ENCODE peak calls at places on chromosomes 4 and X, in seven cellular contexts. A is GM23248, J is PC-9, D is hepatocyte, T is HCT116, Z is OCI-LY7, G is GM23338. F is an unnamed sample. For H3K9me2, the result is how much of the 10 kb centered on the place peaks cover.

GRCh38 chr4:66035701-66036100 is 365.4 kb upstream of the EPHA5 start:
- DNase-seq in T (no peak), Z (no peak), J (no peak), G (no peak), A (no peak), D (no peak), F (no peak)

GRCh38 chr4:53763813-53764597 is 172.7 kb upstream of the LNX1 start:
- DNase-seq in G (no peak), J (peak), D (no peak), A (peak), T (no peak), Z (no peak), F (peak)

GRCh38 chr4:157779084-157779483 is 393.7 kb downstream of the GASK1B start:
- DNase-seq in A (no peak), D (no peak), G (no peak), T (no peak), J (no peak), Z (no peak), F (no peak)

GRCh38 chr4:1501754-1502500 is 95.7 kb upstream of the NKX1-1 start:
- DNase-seq in D (no peak), Z (no peak), A (no peak), T (no peak), J (no peak), G (no peak), F (no peak)

GRCh38 chr4:77451530-77451929 is 154.1 kb upstream of the CXCL13 start:
- DNase-seq in G (no peak), Z (no peak), J (no peak), A (peak), T (no peak), D (no peak), F (peak)

GRCh38 chr4:7155611-7156071 is 36.7 kb upstream of the SORCS2 start:
- DNase-seq in T (no peak), J (no peak), A (peak), G (no peak), D (no peak), Z (no peak), F (no peak)

GRCh38 chr4:139177888-139178609 is 1.0 kb upstream of the ELF2 start:
- DNase-seq in A (peak), D (peak), Z (peak), J (peak), G (peak), T (peak), F (peak)

GRCh38 chrX:42490111-42490510 is 287.9 kb downstream of the PPP1R2C start:
- DNase-seq in A (no peak), J (no peak), G (no peak), T (no peak), D (no peak), Z (no peak), F (no peak)

GRCh38 chr4:79964020-79964714 is 108.9 kb downstream of the ANTXR2 start:
- DNase-seq in T (no peak), G (no peak), A (no peak), D (no peak), Z (no peak), J (no peak), F (no peak)

GRCh38 chrX:109760241-109760921 is 27.3 kb upstream of the ACSL4 start:
- DNase-seq in T (no peak), G (no peak), D (no peak), A (no peak), Z (no peak), J (peak), F (peak)

GRCh38 chrX:39758791-39759525 is 338.8 kb downstream of the BCOR start:
- DNase-seq in T (no peak), J (no peak), A (no peak), D (no peak), Z (no peak), G (no peak), F (no peak)

GRCh38 chrX:106874075-106874474 is 29.1 kb downstream of the RIPPLY1 start:
- DNase-seq in G (peak), J (peak), D (peak), T (no peak), A (peak), Z (peak), F (peak)

GRCh38 chr4:148477276-148477675 is 35.1 kb upstream of the NR3C2 start:
- DNase-seq in Z (no peak), A (no peak), J (no peak), D (no peak), G (peak), T (no peak), F (no peak)

GRCh38 chr4:72449705-72450104 is 119.3 kb downstream of the ADAMTS3 start:
- DNase-seq in D (no peak), G (no peak), J (no peak), A (peak), Z (no peak), T (no peak), F (no peak)

GRCh38 chrX:109843963-109844751 is 111.1 kb upstream of the ACSL4 start:
- DNase-seq in D (no peak), G (no peak), T (no peak), A (peak), Z (no peak), J (no peak), F (no peak)

GRCh38 chrX:85052636-85053343 is 49.1 kb downstream of the APOOL start:
- DNase-seq in Z (peak), A (peak), D (no peak), T (peak), J (peak), G (no peak), F (peak)

GRCh38 chr4:7967501-7968261 is 28.0 kb upstream of the AFAP1 start:
- DNase-seq in D (no peak), J (no peak), G (no peak), Z (no peak), A (peak), T (no peak), F (no peak)

GRCh38 chr4:184911310-184911709 is 85.5 kb upstream of the ACSL1 start:
- DNase-seq in G (no peak), Z (no peak), T (peak), D (peak), J (no peak), A (no peak), F (peak)

GRCh38 chrX:105314468-105314867 is 94.0 kb upstream of the TEX13A start:
- DNase-seq in J (peak), A (no peak), Z (no peak), G (no peak), D (no peak), T (no peak), F (peak)

GRCh38 chr4:129641179-129641578 is 545.2 kb downstream of the C4orf33 start:
- DNase-seq in J (no peak), G (peak), T (peak), Z (peak), D (peak), A (peak), F (peak)

GRCh38 chr4:2964077-2964471 is 703 bp downstream of the GRK4 start:
- DNase-seq in G (no peak), T (no peak), Z (no peak), J (no peak), A (peak), D (no peak), F (no peak)

GRCh38 chr4:174408841-174409552 is 113.3 kb downstream of the HPGD start:
- DNase-seq in J (no peak), G (no peak), D (no peak), A (no peak), Z (no peak), T (no peak), F (no peak)

GRCh38 chr4:63063765-63064164 is 1345.5 kb downstream of the TECRL start:
- DNase-seq in D (no peak), G (peak), A (no peak), J (no peak), Z (no peak), T (no peak), F (no peak)

GRCh38 chrX:104359124-104359523 is 104.4 kb upstream of the ESX1 start:
- DNase-seq in Z (no peak), J (no peak), G (no peak), A (no peak), D (no peak), T (no peak), F (no peak)

GRCh38 chrX:72081605-72082320 is 50.0 kb downstream of the RTL5 start:
- DNase-seq in G (no peak), J (no peak), D (no peak), T (no peak), A (no peak), Z (no peak), F (no peak)

GRCh38 chr4:108291137-108291536 is 122.4 kb upstream of the LEF1 start:
- DNase-seq in G (no peak), Z (no peak), A (no peak), T (no peak), J (no peak), D (no peak), F (no peak)
- H3K9me2 ChIP-seq in G (under half), Z (under half), A (under half), T (under half), J (under half), D (under half), F (under half)

GRCh38 chrX:130647468-130647867 is 245.7 kb downstream of the RBMX2 start:
- DNase-seq in T (no peak), J (no peak), A (no peak), Z (no peak), G (no peak), D (no peak), F (no peak)
- H3K9me2 ChIP-seq in T (under half), J (under half), A (under half), Z (under half), G (under half), D (under half), F (under half)

GRCh38 chr4:6024450-6024960 is 6.3 kb upstream of the C4orf50 start:
- DNase-seq in Z (no peak), J (no peak), D (no peak), G (no peak), T (no peak), A (no peak), F (no peak)
- H3K9me2 ChIP-seq in Z (under half), J (under half), D (under half), G (under half), T (under half), A (under half), F (under half)

DNA sequence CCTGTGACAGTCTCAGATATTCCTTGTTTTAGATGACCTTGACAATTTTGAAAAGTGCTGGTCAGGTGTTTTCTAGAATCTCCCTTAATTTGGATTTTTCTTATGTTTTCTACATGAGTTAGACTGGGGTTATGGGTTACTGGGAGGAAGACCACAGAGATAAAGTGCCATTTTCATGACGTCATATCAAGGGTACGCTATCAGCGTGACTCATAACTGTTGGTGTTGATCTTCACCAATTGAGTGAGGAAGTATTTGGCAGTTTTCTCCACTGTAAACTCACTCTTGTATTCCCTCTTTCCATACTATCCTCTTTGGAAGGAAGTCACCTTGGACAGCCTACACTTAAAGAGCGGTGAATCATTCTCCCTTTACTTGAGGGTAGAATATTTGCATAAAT is 56.9 kb downstream of the MAGEC1 start:
- DNase-seq in Z (no peak), J (no peak), D (no peak), T (no peak), G (no peak), A (no peak), F (no peak)
- H3K9me2 ChIP-seq in Z (under half), J (under half), D (under half), T (under half), G (under half), A (under half), F (under half)

GRCh38 chr4:153026947-153027346 is 90.8 kb downstream of the FHDC1 start:
- DNase-seq in D (no peak), A (no peak), G (no peak), Z (no peak), J (no peak), T (no peak), F (no peak)

GRCh38 chr4:153025402-153025801 is 89.3 kb downstream of the FHDC1 start:
- DNase-seq in D (peak), J (no peak), G (no peak), A (no peak), T (no peak), Z (no peak), F (no peak)

GRCh38 chr4:153023692-153024394 is 87.7 kb downstream of the FHDC1 start:
- DNase-seq in J (no peak), Z (no peak), T (no peak), A (no peak), D (no peak), G (no peak), F (no peak)

GRCh38 chr4:153022233-153022632 is 86.1 kb downstream of the FHDC1 start:
- DNase-seq in D (no peak), Z (no peak), T (no peak), A (no peak), G (no peak), J (no peak), F (no peak)

DNA sequence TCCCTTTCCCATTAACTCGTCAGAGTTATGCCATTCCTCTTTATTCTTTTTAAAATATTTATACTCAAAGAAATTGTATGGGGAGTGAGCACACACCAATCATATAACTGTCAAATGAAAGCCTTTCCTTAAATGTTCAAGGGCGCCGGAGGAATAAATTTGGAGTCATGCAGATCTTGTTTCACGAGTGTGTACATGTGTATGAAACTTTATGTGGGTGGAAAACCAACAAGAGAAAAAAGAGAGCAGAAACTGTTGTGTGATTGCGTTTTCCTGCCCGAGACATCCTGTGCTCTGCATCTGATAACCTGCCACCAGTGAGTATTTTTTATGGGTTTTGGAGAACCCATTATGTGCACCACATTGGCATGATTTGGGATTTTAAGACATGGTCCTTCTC is 88.3 kb downstream of the FHDC1 start:
- DNase-seq in G (no peak), D (no peak), A (no peak), J (no peak), T (no peak), Z (no peak), F (no peak)
- H3K9me2 ChIP-seq in G (under half), D (under half), A (under half), J (under half), T (under half), Z (under half), F (under half)

GRCh38 chr4:122681568-122681967 is 50.9 kb upstream of the BBS12 start:
- DNase-seq in A (no peak), G (no peak), T (no peak), Z (no peak), D (no peak), J (peak), F (no peak)
- H3K9me2 ChIP-seq in A (under half), G (under half), T (under half), Z (under half), D (under half), J (under half), F (under half)

DNA sequence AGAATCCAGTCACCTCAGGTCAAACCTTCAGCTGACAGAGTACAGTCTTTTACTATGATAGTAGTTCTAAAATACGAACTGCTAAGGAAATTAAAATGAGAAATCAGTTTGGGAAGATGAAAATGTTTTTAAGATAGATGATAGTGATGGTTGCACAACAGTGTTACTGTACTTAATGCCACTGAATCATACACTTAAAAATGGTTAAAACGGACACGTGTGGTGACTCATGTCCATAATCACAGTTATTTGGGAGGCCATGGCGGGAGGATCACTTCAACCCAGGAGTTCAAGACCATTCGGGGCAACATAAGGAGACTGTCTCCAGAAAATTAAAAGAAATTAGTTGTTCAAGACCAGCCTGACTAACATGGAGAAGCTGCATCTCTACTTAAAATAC is 41.4 kb downstream of the ABHD18 start:
- DNase-seq in G (no peak), T (no peak), A (peak), D (no peak), J (no peak), Z (no peak), F (no peak)
- H3K9me2 ChIP-seq in G (under half), T (under half), A (under half), D (under half), J (under half), Z (under half), F (under half)

F was measured in PC-3.